ENCODE peak calls at places on chromosomes 2 and 18, in ten cellular contexts. Z is left ventricle myocardium inferior, H is thoracic aorta, B is fibroblast of mammary gland, R is astrocyte of the spinal cord, M is aorta, U is pancreas, T is neural progenitor cell, L is RWPE2, D is spleen. K is an unnamed sample.

GRCh38 chr2:64036343-64036742 is 17.1 kb upstream of the VPS54 start:
- DNase-seq in T (no peak), Z (no peak), M (no peak), L (no peak), U (no peak), H (no peak), B (peak), R (peak), D (no peak), K (peak)

GRCh38 chr18:11857177-11857887 is 6.1 kb downstream of the CHMP1B start:
- DNase-seq in U (peak), D (peak), L (peak), B (peak), T (peak), Z (peak), M (peak), R (peak), H (peak), K (peak)

GRCh38 chr2:50392185-50392584 is 639.7 kb downstream of the NRXN1 start:
- DNase-seq in H (no peak), L (no peak), D (no peak), M (no peak), T (no peak), U (no peak), R (no peak), B (no peak), Z (no peak), K (no peak)

GRCh38 chr18:12420831-12421421 is 13.2 kb downstream of the PRELID3A start:
- DNase-seq in M (peak), H (no peak), Z (no peak), D (no peak), T (peak), U (no peak), L (no peak), R (peak), B (no peak), K (peak)

GRCh38 chr2:240816584-240817495 is 3.2 kb downstream of the KIF1A start:
- DNase-seq in U (peak), B (no peak), D (peak), R (no peak), Z (peak), T (no peak), L (no peak), H (no peak), M (peak), K (no peak)

GRCh38 chr18:27845897-27846296 is 331.0 kb downstream of the CDH2 start:
- DNase-seq in Z (no peak), T (no peak), H (no peak), L (no peak), B (no peak), M (no peak), U (no peak), R (peak), D (no peak), K (no peak)

GRCh38 chr2:62142054-62142453 is 53.9 kb upstream of the B3GNT2 start:
- DNase-seq in M (no peak), B (no peak), D (no peak), Z (no peak), L (no peak), H (no peak), U (no peak), R (no peak), T (no peak), K (no peak)

GRCh38 chr18:45384137-45384998 is 230.9 kb upstream of the SLC14A2 start:
- DNase-seq in Z (no peak), L (no peak), R (peak), T (peak), U (peak), D (no peak), M (peak), B (peak), H (no peak), K (peak)

GRCh38 chr18:75317723-75318122 is 107.1 kb downstream of the TSHZ1 start:
- DNase-seq in B (no peak), H (no peak), M (no peak), R (no peak), D (no peak), U (no peak), L (no peak), Z (no peak), T (no peak), K (no peak)

GRCh38 chr18:35582899-35583558 is 1.5 kb downstream of the GALNT1 start:
- DNase-seq in D (no peak), M (no peak), Z (no peak), L (no peak), R (peak), U (no peak), B (peak), T (peak), H (no peak), K (peak)

GRCh38 chr2:149166958-149167810 is 128.7 kb downstream of the LYPD6B start:
- DNase-seq in B (no peak), U (no peak), H (no peak), T (peak), R (no peak), M (no peak), L (no peak), D (no peak), Z (no peak), K (no peak)

GRCh38 chr2:239657992-239658391 is 257.2 kb upstream of the HDAC4 start:
- DNase-seq in R (no peak), T (no peak), M (no peak), H (no peak), U (no peak), B (no peak), Z (no peak), L (no peak), D (no peak), K (no peak)

GRCh38 chr2:117771969-117772630 is 42.4 kb upstream of the DDX18 start:
- DNase-seq in R (peak), H (no peak), L (no peak), M (no peak), B (peak), T (peak), Z (no peak), D (no peak), U (no peak), K (peak)

GRCh38 chr2:239928457-239929350 is 96.4 kb downstream of the NDUFA10 start:
- DNase-seq in B (no peak), D (peak), Z (peak), R (no peak), M (peak), L (peak), H (no peak), U (peak), T (peak), K (peak)

GRCh38 chr18:69567813-69568488 is 167.3 kb downstream of the DOK6 start:
- DNase-seq in R (no peak), L (no peak), D (no peak), U (no peak), T (peak), H (no peak), M (no peak), Z (no peak), B (no peak), K (no peak)

GRCh38 chr2:186349508-186349907 is 136.6 kb upstream of the ZC3H15 start:
- DNase-seq in D (no peak), L (no peak), B (peak), T (no peak), M (no peak), Z (no peak), R (peak), U (no peak), H (no peak), K (peak)

GRCh38 chr2:19893520-19894134 is 8.2 kb downstream of the TTC32 start:
- DNase-seq in M (no peak), H (no peak), Z (no peak), L (no peak), U (no peak), T (no peak), B (peak), D (no peak), R (no peak), K (peak)

GRCh38 chr18:55236150-55236931 is 277.1 kb upstream of the CCDC68 start:
- DNase-seq in L (no peak), D (no peak), U (no peak), Z (peak), H (no peak), T (no peak), R (peak), B (peak), M (no peak), K (peak)

GRCh38 chr2:138486347-138487198 is 15.0 kb upstream of the SPOPL start:
- DNase-seq in T (no peak), Z (no peak), H (no peak), D (no peak), L (no peak), B (no peak), M (no peak), R (no peak), U (no peak), K (no peak)

GRCh38 chr2:55885129-55885943 is 38.2 kb downstream of the EFEMP1 start:
- DNase-seq in T (no peak), D (no peak), Z (no peak), M (no peak), R (peak), B (peak), U (peak), L (no peak), H (no peak), K (peak)

GRCh38 chr2:108377815-108378630 is at the start of gene SULT1C4:
- DNase-seq in T (peak), Z (peak), M (peak), R (peak), D (peak), H (no peak), U (peak), L (no peak), B (no peak), K (no peak)

GRCh38 chr2:237092920-237093781 is 7.5 kb downstream of the COPS8 start:
- DNase-seq in Z (no peak), B (peak), H (no peak), D (no peak), T (peak), R (peak), U (no peak), L (no peak), M (no peak), K (peak)

GRCh38 chr2:110755494-110756078 is 23.2 kb downstream of the ACOXL start:
- DNase-seq in L (no peak), D (no peak), U (no peak), M (no peak), H (no peak), B (peak), Z (no peak), T (no peak), R (peak), K (peak)

GRCh38 chr18:54662986-54663385 is 71.9 kb downstream of the DYNAP start:
- DNase-seq in B (no peak), U (no peak), T (no peak), M (no peak), Z (no peak), R (no peak), D (no peak), L (no peak), H (no peak), K (no peak)

GRCh38 chr2:211745295-211746097 is 793.1 kb downstream of the ERBB4 start:
- DNase-seq in U (peak), B (peak), L (no peak), M (no peak), T (peak), H (no peak), R (peak), D (no peak), Z (no peak), K (peak)

GRCh38 chr18:48955528-48956261 is 4.9 kb upstream of the SMAD7 start:
- DNase-seq in L (no peak), U (no peak), D (peak), H (peak), R (peak), Z (no peak), T (peak), B (peak), M (peak), K (peak)

GRCh38 chr2:240873805-240874714 is 5.4 kb downstream of the AGXT start:
- DNase-seq in L (peak), T (peak), D (peak), U (no peak), R (no peak), H (no peak), B (no peak), Z (no peak), M (no peak), K (no peak)

GRCh38 chr2:152588911-152589310 is 128.3 kb downstream of the PRPF40A start:
- DNase-seq in B (no peak), T (no peak), R (no peak), H (no peak), U (no peak), M (no peak), L (no peak), Z (no peak), D (no peak), K (no peak)

GRCh38 chr2:230671117-230671516 is 41.5 kb upstream of the CAB39 start:
- DNase-seq in U (no peak), T (no peak), D (no peak), M (no peak), H (no peak), B (peak), Z (no peak), R (peak), L (no peak), K (peak)

GRCh38 chr2:151808258-151809072 is 19.8 kb downstream of the ARL5A start:
- DNase-seq in M (no peak), H (no peak), D (no peak), T (peak), Z (no peak), B (peak), U (no peak), R (peak), L (no peak), K (peak)

GRCh38 chr2:233210843-233211600 is 40.5 kb upstream of the ATG16L1 start:
- DNase-seq in L (peak), M (peak), H (no peak), B (peak), R (peak), T (no peak), Z (peak), U (peak), D (peak), K (peak)

GRCh38 chr18:10101293-10101701 is 187.5 kb downstream of the VAPA start:
- DNase-seq in H (no peak), Z (no peak), U (no peak), B (peak), M (peak), D (no peak), L (no peak), T (peak), R (peak), K (peak)

GRCh38 chr2:125516496-125517109 is 1139.4 kb upstream of the GYPC start:
- DNase-seq in D (no peak), H (no peak), U (peak), T (peak), R (no peak), Z (no peak), L (no peak), M (no peak), B (peak), K (peak)

GRCh38 chr2:226977775-226978190 is 141.9 kb downstream of the RHBDD1 start:
- DNase-seq in M (no peak), B (peak), U (no peak), L (no peak), H (no peak), Z (no peak), D (no peak), R (peak), T (no peak), K (peak)

GRCh38 chr18:73535189-73535588 is 612.4 kb downstream of the FBXO15 start:
- DNase-seq in H (no peak), R (no peak), D (no peak), U (no peak), B (no peak), L (no peak), T (no peak), M (no peak), Z (no peak), K (no peak)

GRCh38 chr2:66434679-66435548 is at the start of gene MEIS1:
- DNase-seq in R (peak), L (peak), Z (peak), H (peak), B (peak), D (peak), U (peak), T (peak), M (peak), K (peak)

GRCh38 chr18:56986829-56987228 is 160.1 kb upstream of the BOD1L2 start:
- DNase-seq in H (no peak), B (no peak), Z (no peak), D (no peak), R (no peak), M (no peak), U (no peak), T (peak), L (no peak), K (no peak)

GRCh38 chr2:127106457-127106997 is 427 bp downstream of the BIN1 start:
- DNase-seq in M (peak), B (no peak), L (peak), R (peak), T (peak), D (peak), H (no peak), U (no peak), Z (no peak), K (no peak)

GRCh38 chr2:241617431-241618154 is 19.4 kb downstream of the THAP4 start:
- DNase-seq in R (peak), B (no peak), D (peak), U (no peak), H (no peak), Z (peak), T (peak), L (no peak), M (no peak), K (no peak)

GRCh38 chr2:174663572-174663971 is 66.0 kb upstream of the WIPF1 start:
- DNase-seq in T (no peak), R (peak), L (no peak), Z (no peak), D (no peak), B (peak), H (no peak), M (no peak), U (no peak), K (peak)

GRCh38 chr18:67243799-67244587 is 272.5 kb downstream of the DSEL start:
- DNase-seq in D (no peak), B (peak), R (peak), L (no peak), Z (no peak), U (no peak), T (no peak), M (no peak), H (no peak), K (peak)
- H3K4me3 ChIP-seq in D (no peak), B (peak), R (no peak), L (peak), Z (peak), U (no peak), T (no peak), M (no peak), H (peak), K (peak)

GRCh38 chr2:181894381-181894780 is 2.9 kb downstream of the ITPRID2 start:
- DNase-seq in T (no peak), Z (no peak), U (no peak), H (no peak), M (no peak), R (peak), B (no peak), L (no peak), D (no peak), K (no peak)
- H3K4me3 ChIP-seq in T (no peak), Z (peak), U (peak), H (peak), M (peak), R (peak), B (peak), L (peak), D (no peak), K (peak)

GRCh38 chr2:218882866-218883366 is 2.3 kb downstream of the WNT10A start:
- DNase-seq in T (no peak), B (peak), M (peak), H (no peak), U (no peak), D (peak), L (no peak), Z (no peak), R (no peak), K (peak)
- H3K4me3 ChIP-seq in T (peak), B (no peak), M (no peak), H (peak), U (no peak), D (no peak), L (no peak), Z (peak), R (no peak), K (no peak)

GRCh38 chr2:214471990-214472389 is 61.1 kb downstream of the VWC2L start:
- DNase-seq in L (no peak), R (peak), D (no peak), U (no peak), T (no peak), Z (no peak), M (no peak), H (no peak), B (no peak), K (no peak)
- H3K4me3 ChIP-seq in L (no peak), R (no peak), D (no peak), U (no peak), T (no peak), Z (no peak), M (no peak), H (no peak), B (no peak), K (no peak)